ENCODE peak calls at places on chromosomes 4 and X, in nine cellular contexts. O is fibroblast of mammary gland, I is heart right ventricle, D is BJ, B is IMR-90, K is Caco-2, C is left lung, M is MM.1S, J is OCI-LY7. N is an unnamed sample.

GRCh38 chrX:108732630-108733321 is 3.6 kb downstream of the IRS4 start:
- DNase-seq in K (no peak), D (no peak), C (peak; percentile 17), B (no peak), J (no peak), M (peak; percentile 34), I (no peak), O (no peak), N (no peak)

GRCh38 chr4:174681723-174682300 is 147.2 kb downstream of the GLRA3 start:
- DNase-seq in B (peak; percentile 25), D (no peak), J (no peak), M (no peak), C (no peak), K (no peak), O (peak; percentile 55), I (no peak), N (no peak)

GRCh38 chrX:11555759-11556158 is 110.0 kb downstream of the ARHGAP6 start:
- DNase-seq in M (no peak), J (no peak), O (peak; percentile 72), B (no peak), I (no peak), C (no peak), K (no peak), D (no peak), N (no peak)

GRCh38 chrX:44035576-44035975 is 62.4 kb upstream of the NDP start:
- DNase-seq in D (no peak), I (no peak), K (no peak), M (no peak), O (peak; percentile 45), C (no peak), B (no peak), J (no peak), N (no peak)

GRCh38 chr4:47075919-47076318 is 44.6 kb downstream of the GABRB1 start:
- DNase-seq in K (no peak), M (no peak), J (no peak), O (no peak), D (no peak), C (no peak), B (no peak), I (no peak), N (no peak)

GRCh38 chrX:120768681-120769080 is 107.0 kb downstream of the CT47B1 start:
- DNase-seq in M (no peak), D (no peak), K (no peak), C (no peak), B (peak; percentile 35), O (peak; percentile 71), J (no peak), I (no peak), N (no peak)

GRCh38 chr4:3413675-3414420 is 27.9 kb upstream of the HGFAC start:
- DNase-seq in J (no peak), D (no peak), B (no peak), M (no peak), O (no peak), K (no peak), C (peak; percentile 80), I (no peak), N (no peak)

GRCh38 chr4:66178901-66179300 is 508.6 kb upstream of the EPHA5 start:
- DNase-seq in C (no peak), J (no peak), B (no peak), D (peak; percentile 35), K (no peak), I (no peak), O (peak; percentile 0), M (no peak), N (no peak)

GRCh38 chrX:132591719-132592275 is 103.0 kb upstream of the MBNL3 start:
- DNase-seq in C (no peak), M (no peak), D (no peak), K (no peak), B (no peak), J (no peak), I (no peak), O (no peak), N (no peak)

GRCh38 chrX:329291-329910 is 10.8 kb upstream of the GTPBP6 start:
- DNase-seq in O (no peak), B (no peak), D (no peak), C (peak; percentile 32), I (no peak), J (no peak), M (no peak), K (no peak), N (no peak)

GRCh38 chr4:22875592-22876257 is 183.0 kb downstream of the GBA3 start:
- DNase-seq in C (no peak), J (no peak), B (no peak), O (no peak), M (peak; percentile 58), I (no peak), K (no peak), D (no peak), N (no peak)

GRCh38 chr4:160819791-160820190 is 1344.0 kb downstream of the FSTL5 start:
- DNase-seq in D (no peak), M (no peak), K (no peak), O (no peak), J (no peak), B (no peak), I (no peak), C (no peak), N (no peak)

GRCh38 chrX:141619336-141619735 is 29.8 kb downstream of the SPANXA2 start:
- DNase-seq in M (no peak), J (no peak), C (no peak), K (no peak), D (no peak), B (peak; percentile 42), O (peak; percentile 4), I (no peak), N (no peak)

GRCh38 chr4:62399242-62399641 is 1199.1 kb downstream of the ADGRL3 start:
- DNase-seq in K (no peak), J (no peak), B (no peak), M (peak; percentile 47), D (no peak), O (no peak), C (no peak), I (no peak), N (no peak)

GRCh38 chr4:21512351-21512750 is 436.2 kb downstream of the KCNIP4 start:
- DNase-seq in D (peak; percentile 2), C (no peak), M (peak; percentile 56), I (no peak), K (peak; percentile 29), O (peak; percentile 54), J (peak; percentile 16), B (peak; percentile 4), N (peak; percentile 12)
- TF ChIP-seq CTCF in D (peak; percentile 42), C (no peak), M (peak; percentile 40), I (peak; percentile 59), K (peak; percentile 28), O (peak; percentile 40), J (peak; percentile 72), B (peak; percentile 30), N (peak; percentile 64)

GRCh38 chr4:127406187-127406586 is 226.6 kb upstream of the INTU start:
- DNase-seq in B (no peak), C (no peak), J (no peak), K (no peak), D (no peak), I (no peak), O (no peak), M (no peak), N (no peak)
- H3K4me3 ChIP-seq in B (no peak overlapping the region), C (no peak overlapping the region), J (no peak overlapping the region), K (no peak overlapping the region), D (no peak overlapping the region), I (no peak overlapping the region), O (no peak overlapping the region), M (no peak overlapping the region), N (no peak overlapping the region)

GRCh38 chrX:151081016-151081415 is 95.4 kb upstream of the GPR50 start:
- DNase-seq in I (no peak), D (no peak), M (no peak), C (no peak), J (no peak), B (no peak), K (no peak), O (no peak), N (no peak)

GRCh38 chrX:151084454-151084853 is 91.9 kb upstream of the GPR50 start:
- DNase-seq in C (no peak), M (no peak), O (no peak), I (no peak), D (no peak), B (no peak), J (no peak), K (no peak), N (no peak)

GRCh38 chrX:151088221-151088620 is 88.2 kb upstream of the GPR50 start:
- DNase-seq in I (no peak), M (no peak), C (no peak), B (no peak), J (no peak), K (no peak), O (no peak), D (no peak), N (no peak)

GRCh38 chrX:151085207-151085606 is 91.2 kb upstream of the GPR50 start:
- DNase-seq in D (no peak), J (no peak), K (no peak), M (no peak), O (no peak), B (no peak), I (no peak), C (no peak), N (no peak)

DNA sequence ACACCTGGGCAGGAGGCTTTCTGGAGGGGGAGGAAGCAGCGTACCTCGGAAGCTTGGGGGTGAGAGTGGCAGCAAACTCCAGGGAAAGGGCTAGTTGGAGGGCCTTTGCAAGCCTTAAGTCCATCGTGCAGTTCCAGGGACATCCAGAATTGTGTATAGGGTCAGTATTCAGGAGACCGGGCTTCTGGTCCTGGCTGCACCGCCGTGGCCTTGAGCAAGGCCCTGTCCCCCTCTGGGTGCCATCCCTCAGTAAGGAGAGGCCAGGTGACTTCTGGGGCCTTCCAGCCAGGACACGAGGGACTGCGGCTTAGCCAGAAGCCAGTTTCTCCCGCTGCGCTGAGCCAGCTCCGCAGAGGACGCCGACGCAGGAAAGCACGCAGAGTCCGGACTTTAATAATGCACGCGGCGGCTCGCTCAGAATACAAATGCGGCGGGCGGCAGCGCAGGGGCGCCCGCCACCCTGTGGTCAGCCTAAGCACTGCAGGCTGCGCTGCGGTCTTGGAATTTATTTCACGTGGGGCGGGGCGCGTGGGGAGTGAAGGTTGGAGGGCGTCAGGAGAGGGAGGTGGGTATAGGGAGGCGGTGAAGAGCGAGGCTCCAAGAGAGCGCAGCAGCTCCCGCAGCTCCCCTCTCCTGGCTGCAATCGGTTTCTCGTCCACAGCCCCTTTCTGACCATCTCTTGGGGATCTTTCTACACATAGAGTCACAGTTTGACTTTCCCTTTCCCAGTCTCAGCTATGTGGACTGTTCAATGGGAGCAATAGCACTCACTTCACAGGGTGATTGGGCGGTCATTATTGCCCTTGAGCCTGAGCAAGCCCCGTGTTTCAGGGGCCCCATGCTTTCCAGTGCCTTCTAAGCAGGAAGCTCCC is 94.1 kb upstream of the GPR50 start:
- DNase-seq in O (peak; percentile 34), I (peak; percentile 25), C (peak; percentile 87), M (peak; percentile 57), B (peak; percentile 22), D (no peak), J (peak; percentile 43), K (peak; percentile 70), N (no peak)
- TF ChIP-seq CTCF in O (peak; percentile 63), I (peak; percentile 82), C (peak; percentile 96), M (peak; percentile 83), B (peak; percentile 85), D (peak; percentile 85), J (peak; percentile 74), K (peak; percentile 71), N (peak; percentile 72)

DNA sequence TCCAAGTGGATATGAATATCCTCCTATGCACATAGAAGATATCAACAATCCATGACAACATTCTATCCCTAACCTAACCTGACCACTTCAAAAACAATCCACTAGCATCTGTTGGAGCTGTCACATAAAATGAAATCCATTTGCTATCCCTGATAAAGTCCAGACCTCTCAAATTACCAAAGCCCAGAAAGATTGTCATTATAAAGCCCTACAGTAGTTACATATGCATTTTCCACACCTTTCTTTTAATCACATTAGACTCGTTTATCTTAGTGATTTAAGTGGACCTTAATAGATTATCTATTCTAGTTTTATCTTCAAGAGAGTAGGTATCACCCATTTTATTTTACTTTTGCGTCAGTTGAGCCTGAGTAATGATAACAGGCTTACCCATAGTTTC is 30.6 kb downstream of the LDB2 start:
- DNase-seq in I (no peak), J (no peak), M (no peak), K (no peak), C (no peak), D (no peak), O (no peak), B (no peak), N (no peak)
- H3K4me3 ChIP-seq in I (no peak overlapping the region), J (no peak overlapping the region), M (no peak overlapping the region), K (no peak overlapping the region), C (no peak overlapping the region), D (no peak overlapping the region), O (no peak overlapping the region), B (no peak overlapping the region), N (no peak overlapping the region)

N was measured in epithelial cell of proximal tubule.